ENCODE peak calls at places on chromosomes 1 and 21, in six cellular contexts. T is AG04450, U is PC-3, K is astrocyte, Y is tibial nerve, M is HCT116. N is an unnamed sample. For H3K9me3, the result is how much of the 10 kb centered on the place peaks cover.

GRCh38 chr1:43985984-43986595 is 5.3 kb upstream of the CCDC24 start:
- DNase-seq in T (no peak), U (no peak), K (no peak), Y (no peak), M (no peak), N (no peak)

GRCh38 chr21:33370292-33370691 is 32.9 kb upstream of the IFNGR2 start:
- DNase-seq in T (no peak), U (no peak), K (no peak), Y (no peak), M (no peak), N (no peak)

GRCh38 chr1:177948336-177948972 is 21.4 kb downstream of the SEC16B start:
- DNase-seq in T (no peak), U (peak), K (peak), Y (peak), M (peak), N (no peak)

GRCh38 chr1:101410048-101410878 is 173.4 kb downstream of the S1PR1 start:
- DNase-seq in T (no peak), U (no peak), K (no peak), Y (no peak), M (no peak), N (no peak)

GRCh38 chr1:203225054-203225453 is 4.4 kb downstream of the CHIT1 start:
- DNase-seq in T (no peak), U (no peak), K (no peak), Y (no peak), M (no peak), N (no peak)

GRCh38 chr1:165542647-165543046 is 1.2 kb upstream of the LRRC52 start:
- DNase-seq in T (no peak), U (no peak), K (no peak), Y (no peak), M (no peak), N (no peak)

GRCh38 chr1:171817511-171818265 is 23.6 kb upstream of the DNM3 start:
- DNase-seq in T (peak), U (peak), K (peak), Y (no peak), M (peak), N (peak)

GRCh38 chr1:24995661-24996060 is 65.6 kb upstream of the RUNX3 start:
- DNase-seq in T (no peak), U (no peak), K (no peak), Y (no peak), M (no peak), N (no peak)

GRCh38 chr1:5996641-5997270 is 4.5 kb upstream of the NPHP4 start:
- DNase-seq in T (no peak), U (no peak), K (no peak), Y (no peak), M (no peak), N (peak)

GRCh38 chr1:47778280-47778679 is 218.9 kb downstream of the TRABD2B start:
- DNase-seq in T (no peak), U (no peak), K (no peak), Y (no peak), M (no peak), N (no peak)

GRCh38 chr1:147494998-147495580 is 46.2 kb upstream of the BCL9 start:
- DNase-seq in T (peak), U (peak), K (peak), Y (peak), M (peak), N (peak)
- H3K27ac ChIP-seq in T (no peak), U (no peak), K (no peak), Y (no peak), M (no peak), N (no peak)

DNA sequence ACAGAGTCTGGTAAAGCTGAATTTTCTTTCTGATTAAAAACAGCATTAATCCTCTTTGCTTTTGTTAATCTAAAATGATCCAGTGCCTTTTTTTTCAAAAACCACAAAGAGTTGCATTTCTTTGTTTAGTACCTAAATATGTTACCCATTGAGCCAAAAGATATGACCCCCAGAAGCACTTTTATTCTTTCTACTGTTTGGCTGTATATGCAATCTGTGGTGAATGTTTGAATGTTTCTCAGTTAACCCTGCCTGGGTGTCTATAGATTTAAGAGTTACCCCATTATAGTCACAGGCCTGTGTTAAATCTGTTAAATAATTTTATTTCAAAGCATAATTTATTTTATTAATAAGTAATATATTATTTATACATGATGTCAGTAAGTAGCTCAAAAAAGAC is 394.9 kb downstream of the PTPRC start:
- DNase-seq in T (no peak), U (no peak), K (no peak), Y (no peak), M (no peak), N (no peak)
- H3K9me3 ChIP-seq in T (under half), U (under half), K (under half), Y (under half), M (under half), N (under half)

DNA sequence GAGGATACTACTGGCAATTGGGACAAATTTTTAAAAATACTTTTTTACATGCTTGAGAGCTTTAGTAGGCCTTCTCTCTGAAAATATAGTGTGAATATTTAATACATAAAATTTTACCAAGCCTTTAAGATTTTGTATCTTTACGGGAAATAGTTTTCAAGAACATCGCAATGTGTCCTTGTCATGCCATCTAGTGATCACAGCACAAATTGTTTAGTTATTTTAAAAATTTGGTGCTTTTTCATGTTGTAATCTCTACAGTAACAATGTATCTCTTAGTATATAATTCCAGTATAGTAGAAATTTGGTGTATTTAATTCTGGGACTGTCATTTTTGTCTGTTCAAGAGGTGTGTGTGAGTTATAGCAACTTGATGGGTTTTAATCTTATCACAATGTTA is 6.7 kb downstream of the CDC7 start:
- DNase-seq in T (no peak), U (no peak), K (no peak), Y (no peak), M (no peak), N (no peak)
- TF ChIP-seq CTCF in T (no peak), U (peak), K (no peak), Y (no peak), M (no peak), N (no peak)

GRCh38 chr21:45449658-45450502 is 44.9 kb downstream of the COL18A1 start:
- DNase-seq in T (no peak), U (no peak), K (no peak), Y (no peak), M (no peak), N (no peak)

GRCh38 chr21:45448810-45449657 is 44.1 kb downstream of the COL18A1 start:
- DNase-seq in T (no peak), U (no peak), K (no peak), Y (no peak), M (no peak), N (no peak)

GRCh38 chr21:45450741-45451740 is 46.1 kb downstream of the COL18A1 start:
- DNase-seq in T (no peak), U (no peak), K (peak), Y (no peak), M (no peak), N (no peak)

GRCh38 chr21:45447821-45448220 is 42.9 kb downstream of the COL18A1 start:
- DNase-seq in T (no peak), U (peak), K (peak), Y (no peak), M (no peak), N (no peak)

GRCh38 chr21:45448283-45448809 is 43.4 kb downstream of the COL18A1 start:
- DNase-seq in T (no peak), U (no peak), K (no peak), Y (no peak), M (no peak), N (no peak)
- H3K27ac ChIP-seq in T (no peak), U (no peak), K (no peak), Y (no peak), M (no peak), N (no peak)

GRCh38 chr1:2989185-2989584 is 32.1 kb upstream of the ACTRT2 start:
- DNase-seq in T (no peak), U (no peak), K (no peak), Y (no peak), M (no peak), N (no peak)
- H3K9me3 ChIP-seq in T (half or more), U (under half), K (under half), Y (under half), M (under half), N (under half)

N was measured in CD4-positive, alpha-beta T cell.